ENCODE peak calls at places on chromosomes 16 and 17, in seven cellular contexts. One of them, this sample, is unnamed.

GRCh38 chr17:5644065-5644464 is 59.8 kb upstream of the NLRP1 start:
- DNase-seq in lower lobe of right lung: no peak
- DNase-seq in HL-60: no peak
- DNase-seq in left lung: no peak
- DNase-seq in astrocyte: no peak
- DNase-seq in ovary: no peak
- DNase-seq in upper lobe of right lung: no peak
- DNase-seq in this sample: no peak

GRCh38 chr17:62787358-62787757 is 20.8 kb downstream of the MARCHF10 start:
- DNase-seq in astrocyte: peak; percentile 65
- DNase-seq in upper lobe of right lung: no peak
- DNase-seq in ovary: no peak
- DNase-seq in lower lobe of right lung: no peak
- DNase-seq in left lung: no peak
- DNase-seq in HL-60: no peak
- DNase-seq in this sample: no peak

GRCh38 chr16:84481051-84481735 is 23.3 kb downstream of the MEAK7 start:
- DNase-seq in left lung: no peak
- DNase-seq in astrocyte: no peak
- DNase-seq in upper lobe of right lung: peak; percentile 58
- DNase-seq in lower lobe of right lung: no peak
- DNase-seq in ovary: no peak
- DNase-seq in HL-60: peak; percentile 0
- DNase-seq in this sample: no peak

GRCh38 chr17:14736631-14737030 is 435.8 kb downstream of the HS3ST3B1 start:
- DNase-seq in HL-60: no peak
- DNase-seq in upper lobe of right lung: no peak
- DNase-seq in astrocyte: no peak
- DNase-seq in lower lobe of right lung: no peak
- DNase-seq in left lung: no peak
- DNase-seq in ovary: no peak
- DNase-seq in this sample: no peak

GRCh38 chr16:48114410-48114809 is 41.4 kb downstream of the ABCC12 start:
- DNase-seq in lower lobe of right lung: no peak
- DNase-seq in upper lobe of right lung: no peak
- DNase-seq in left lung: no peak
- DNase-seq in ovary: no peak
- DNase-seq in HL-60: no peak
- DNase-seq in astrocyte: no peak
- DNase-seq in this sample: no peak

GRCh38 chr17:4852504-4853075 is 19.4 kb downstream of the MINK1 start:
- DNase-seq in HL-60: no peak
- DNase-seq in astrocyte: peak; percentile 44
- DNase-seq in upper lobe of right lung: no peak
- DNase-seq in ovary: no peak
- DNase-seq in lower lobe of right lung: no peak
- DNase-seq in left lung: no peak
- DNase-seq in this sample: no peak

GRCh38 chr16:49532243-49532870 is 158.8 kb downstream of the C16orf78 start:
- DNase-seq in upper lobe of right lung: no peak
- DNase-seq in left lung: no peak
- DNase-seq in astrocyte: no peak
- DNase-seq in lower lobe of right lung: no peak
- DNase-seq in ovary: no peak
- DNase-seq in HL-60: no peak
- DNase-seq in this sample: no peak

GRCh38 chr17:49890852-49891251 is 43.0 kb upstream of the TAC4 start:
- DNase-seq in HL-60: no peak
- DNase-seq in left lung: no peak
- DNase-seq in upper lobe of right lung: no peak
- DNase-seq in lower lobe of right lung: no peak
- DNase-seq in astrocyte: no peak
- DNase-seq in ovary: no peak
- DNase-seq in this sample: no peak

GRCh38 chr17:48002208-48002919 is 31.5 kb downstream of the CDK5RAP3 start:
- DNase-seq in astrocyte: peak; percentile 87
- DNase-seq in ovary: no peak
- DNase-seq in upper lobe of right lung: no peak
- DNase-seq in left lung: no peak
- DNase-seq in HL-60: peak; percentile 79
- DNase-seq in lower lobe of right lung: no peak
- DNase-seq in this sample: no peak

GRCh38 chr16:69848635-69849545 is 86.8 kb downstream of the WWP2 start:
- DNase-seq in lower lobe of right lung: peak; percentile 61
- DNase-seq in ovary: peak; percentile 84
- DNase-seq in astrocyte: peak; percentile 92
- DNase-seq in left lung: peak; percentile 73
- DNase-seq in HL-60: no peak
- DNase-seq in upper lobe of right lung: peak; percentile 65
- DNase-seq in this sample: peak; percentile 82

DNA sequence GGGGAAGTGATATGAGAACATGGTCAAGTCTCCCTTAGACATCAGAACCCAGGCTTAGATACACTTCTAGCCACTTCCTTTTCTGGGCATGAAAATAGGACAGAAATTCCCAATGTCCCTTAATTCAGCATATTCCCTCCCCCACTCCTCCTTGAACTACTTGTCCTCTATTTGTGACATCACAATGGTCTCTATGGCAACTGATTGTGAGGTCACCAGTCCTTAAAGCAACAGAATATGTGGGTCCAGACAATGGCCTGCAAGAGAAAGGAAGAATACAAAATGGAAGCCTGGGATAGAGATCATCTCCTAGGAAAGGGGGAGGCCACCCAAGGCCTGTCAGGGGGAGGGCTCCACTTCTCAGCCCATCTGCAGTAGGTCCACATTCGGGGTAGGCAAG is 6.7 kb upstream of the SEZ6 start:
- DNase-seq in upper lobe of right lung: no peak
- DNase-seq in HL-60: no peak
- DNase-seq in left lung: no peak
- DNase-seq in lower lobe of right lung: no peak
- DNase-seq in astrocyte: no peak
- DNase-seq in ovary: no peak
- DNase-seq in this sample: no peak
- H3K27me3 ChIP-seq in upper lobe of right lung: peaks cover 18% of the 10 kb centered on the region
- H3K27me3 ChIP-seq in HL-60: peaks cover 6% of the 10 kb centered on the region
- H3K27me3 ChIP-seq in left lung: peaks cover 69% of the 10 kb centered on the region
- H3K27me3 ChIP-seq in lower lobe of right lung: peaks cover 28% of the 10 kb centered on the region
- H3K27me3 ChIP-seq in astrocyte: peaks cover 48% of the 10 kb centered on the region
- H3K27me3 ChIP-seq in ovary: no peaks in the 10 kb centered on the region
- H3K27me3 ChIP-seq in this sample: peaks cover 7% of the 10 kb centered on the region

DNA sequence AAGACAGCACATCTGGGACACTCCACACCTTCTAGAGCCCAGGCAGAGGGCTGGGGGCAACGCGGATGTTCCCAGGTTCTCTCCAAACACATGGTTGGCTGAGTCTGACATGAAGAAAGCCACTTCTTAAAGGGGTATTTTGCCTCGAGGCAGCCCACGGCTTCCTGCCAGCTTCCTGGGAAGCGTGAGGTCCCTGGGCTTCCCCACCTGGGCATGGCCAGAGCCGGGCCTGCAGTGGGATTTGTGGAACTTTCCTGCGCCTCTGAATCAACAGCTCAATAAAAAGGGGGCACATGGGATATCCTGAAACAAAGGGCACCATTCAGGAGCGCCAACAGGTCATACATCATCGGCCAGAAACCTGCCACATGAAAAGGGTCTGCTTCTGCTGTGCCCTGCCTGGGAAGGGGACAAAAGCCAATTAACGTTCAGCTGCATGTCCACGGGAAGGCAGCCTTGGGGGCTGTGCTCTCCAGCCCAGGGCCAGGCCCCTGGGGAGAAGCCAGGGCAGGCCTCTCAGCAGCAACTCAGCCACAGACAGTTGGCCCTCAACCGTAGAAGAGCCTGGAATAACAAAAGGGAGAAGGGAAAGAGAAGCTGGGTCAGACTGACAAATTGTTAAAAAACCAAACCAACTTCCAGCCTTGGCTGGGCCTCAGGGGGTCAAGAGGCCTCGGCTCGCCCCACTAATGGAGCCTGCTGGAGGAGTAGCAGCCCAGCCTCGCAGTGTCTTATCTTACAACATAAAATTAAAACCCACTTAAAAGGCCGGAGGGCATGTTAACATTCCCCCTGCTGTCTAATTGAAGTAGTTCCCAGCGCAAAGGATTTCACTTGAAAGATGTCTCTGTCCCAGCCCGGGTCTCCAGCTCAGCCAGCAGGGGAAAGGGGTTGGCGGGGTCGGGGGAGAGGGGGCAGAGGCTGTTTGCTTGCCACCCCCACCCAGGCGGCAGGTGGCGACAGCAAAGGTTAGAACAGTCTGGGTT is 34.2 kb downstream of the TBX4 start:
- DNase-seq in left lung: no peak
- DNase-seq in ovary: no peak
- DNase-seq in astrocyte: no peak
- DNase-seq in lower lobe of right lung: no peak
- DNase-seq in HL-60: no peak
- DNase-seq in upper lobe of right lung: no peak
- DNase-seq in this sample: no peak
- H3K27ac ChIP-seq in left lung: no peak overlapping the region
- H3K27ac ChIP-seq in ovary: no peak overlapping the region
- H3K27ac ChIP-seq in astrocyte: no peak overlapping the region
- H3K27ac ChIP-seq in lower lobe of right lung: no peak overlapping the region
- H3K27ac ChIP-seq in HL-60: no peak overlapping the region
- H3K27ac ChIP-seq in upper lobe of right lung: no peak overlapping the region
- H3K27ac ChIP-seq in this sample: no peak overlapping the region

GRCh38 chr17:57453841-57454240 is 197.5 kb downstream of the MSI2 start:
- DNase-seq in ovary: no peak
- DNase-seq in HL-60: no peak
- DNase-seq in upper lobe of right lung: no peak
- DNase-seq in astrocyte: no peak
- DNase-seq in lower lobe of right lung: no peak
- DNase-seq in left lung: no peak
- DNase-seq in this sample: no peak
- H3K27me3 ChIP-seq in ovary: no peaks in the 10 kb centered on the region
- H3K27me3 ChIP-seq in HL-60: no peaks in the 10 kb centered on the region
- H3K27me3 ChIP-seq in upper lobe of right lung: no peaks in the 10 kb centered on the region
- H3K27me3 ChIP-seq in astrocyte: no peaks in the 10 kb centered on the region
- H3K27me3 ChIP-seq in lower lobe of right lung: no peaks in the 10 kb centered on the region
- H3K27me3 ChIP-seq in left lung: no peaks in the 10 kb centered on the region
- H3K27me3 ChIP-seq in this sample: no peaks in the 10 kb centered on the region

GRCh38 chr17:34261568-34261967 is 6.5 kb downstream of the CCL2 start:
- DNase-seq in lower lobe of right lung: no peak
- DNase-seq in left lung: no peak
- DNase-seq in upper lobe of right lung: no peak
- DNase-seq in astrocyte: no peak
- DNase-seq in HL-60: no peak
- DNase-seq in ovary: no peak
- DNase-seq in this sample: no peak
- H3K27ac ChIP-seq in lower lobe of right lung: no peak overlapping the region
- H3K27ac ChIP-seq in left lung: no peak overlapping the region
- H3K27ac ChIP-seq in upper lobe of right lung: no peak overlapping the region
- H3K27ac ChIP-seq in astrocyte: no peak overlapping the region
- H3K27ac ChIP-seq in HL-60: no peak overlapping the region
- H3K27ac ChIP-seq in ovary: no peak overlapping the region
- H3K27ac ChIP-seq in this sample: no peak overlapping the region

GRCh38 chr17:72794152-72794551 is 298.3 kb downstream of the SLC39A11 start:
- DNase-seq in ovary: no peak
- DNase-seq in astrocyte: no peak
- DNase-seq in HL-60: no peak
- DNase-seq in left lung: no peak
- DNase-seq in lower lobe of right lung: no peak
- DNase-seq in upper lobe of right lung: no peak
- DNase-seq in this sample: no peak
- H3K27me3 ChIP-seq in ovary: no peaks in the 10 kb centered on the region
- H3K27me3 ChIP-seq in astrocyte: no peaks in the 10 kb centered on the region
- H3K27me3 ChIP-seq in HL-60: no peaks in the 10 kb centered on the region
- H3K27me3 ChIP-seq in left lung: no peaks in the 10 kb centered on the region
- H3K27me3 ChIP-seq in lower lobe of right lung: no peaks in the 10 kb centered on the region
- H3K27me3 ChIP-seq in upper lobe of right lung: no peaks in the 10 kb centered on the region
- H3K27me3 ChIP-seq in this sample: no peaks in the 10 kb centered on the region

DNA sequence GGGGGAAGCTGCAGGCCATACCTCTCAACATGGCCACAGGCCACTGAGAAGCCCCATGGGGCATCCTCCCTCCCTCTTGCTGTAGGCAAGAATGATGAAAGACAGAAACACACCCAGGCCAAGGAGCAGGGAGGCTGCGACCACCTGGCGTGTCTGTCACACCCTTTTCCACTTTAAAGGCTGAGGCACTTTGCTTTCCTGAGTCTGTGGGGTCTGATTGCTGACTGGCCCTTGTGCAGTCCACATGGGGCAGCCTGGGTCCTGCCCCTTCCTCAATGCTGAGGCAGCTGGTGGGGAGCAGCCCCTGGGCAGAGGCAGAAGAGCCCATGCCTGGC is 8.7 kb downstream of the TMEM204 start:
- DNase-seq in ovary: no peak
- DNase-seq in upper lobe of right lung: no peak
- DNase-seq in HL-60: no peak
- DNase-seq in left lung: no peak
- DNase-seq in astrocyte: no peak
- DNase-seq in lower lobe of right lung: no peak
- DNase-seq in this sample: no peak
- H3K27ac ChIP-seq in ovary: no peak overlapping the region
- H3K27ac ChIP-seq in upper lobe of right lung: peak overlapping the region; percentile 80
- H3K27ac ChIP-seq in HL-60: no peak overlapping the region
- H3K27ac ChIP-seq in left lung: peak overlapping the region; percentile 78
- H3K27ac ChIP-seq in astrocyte: no peak overlapping the region
- H3K27ac ChIP-seq in lower lobe of right lung: peak overlapping the region; percentile 86
- H3K27ac ChIP-seq in this sample: no peak overlapping the region

GRCh38 chr17:38578641-38579480 is 26.9 kb downstream of the SRCIN1 start:
- DNase-seq in left lung: no peak
- DNase-seq in HL-60: no peak
- DNase-seq in lower lobe of right lung: no peak
- DNase-seq in astrocyte: no peak
- DNase-seq in upper lobe of right lung: no peak
- DNase-seq in ovary: no peak
- DNase-seq in this sample: no peak
- H3K27me3 ChIP-seq in left lung: peaks cover 100% of the 10 kb centered on the region
- H3K27me3 ChIP-seq in HL-60: peaks cover 75% of the 10 kb centered on the region
- H3K27me3 ChIP-seq in lower lobe of right lung: peaks cover 75% of the 10 kb centered on the region
- H3K27me3 ChIP-seq in astrocyte: peaks cover 54% of the 10 kb centered on the region
- H3K27me3 ChIP-seq in upper lobe of right lung: peaks cover 76% of the 10 kb centered on the region
- H3K27me3 ChIP-seq in ovary: no peaks in the 10 kb centered on the region
- H3K27me3 ChIP-seq in this sample: peaks cover 69% of the 10 kb centered on the region